ENCODE peak calls at places on chromosomes 11 and 22, in eight cellular contexts. I, M, J, U, T, E, V and B are unnamed samples. For H3K36me3, the result is how much of the 10 kb centered on the place peaks cover.

GRCh38 chr11:1049071-1049405 is 12.5 kb upstream of the MUC6 start:
- DNase-seq in U (peak), M (no peak), I (no peak), E (no peak), J (no peak), T (no peak), V (no peak), B (no peak)

GRCh38 chr11:127844843-127845242 is 742.5 kb downstream of the ETS1 start:
- DNase-seq in J (no peak), V (no peak), E (no peak), I (no peak), M (no peak), U (no peak), T (no peak), B (no peak)

GRCh38 chr11:123217897-123218296 is 22.8 kb upstream of the CLMP start:
- DNase-seq in I (no peak), E (no peak), J (no peak), T (no peak), V (no peak), U (no peak), M (no peak), B (no peak)

GRCh38 chr11:128086794-128087193 is 500.6 kb downstream of the ETS1 start:
- DNase-seq in V (no peak), J (no peak), U (no peak), I (no peak), T (no peak), M (no peak), E (no peak), B (no peak)

GRCh38 chr22:44638966-44639739 is 62.9 kb upstream of the PRR5 start:
- DNase-seq in U (peak), T (peak), E (no peak), V (no peak), M (peak), J (peak), I (no peak), B (no peak)

GRCh38 chr11:133576351-133576750 is 44.0 kb upstream of the OPCML start:
- DNase-seq in T (no peak), M (no peak), U (no peak), V (no peak), J (no peak), I (peak), E (no peak), B (no peak)

GRCh38 chr22:19455585-19456370 is 8.3 kb upstream of the C22orf39 start:
- DNase-seq in U (no peak), V (no peak), M (peak), J (no peak), E (no peak), T (no peak), I (no peak), B (no peak)

GRCh38 chr11:105937738-105938137 is 84.3 kb downstream of the MSANTD4 start:
- DNase-seq in V (no peak), J (no peak), E (no peak), M (peak), T (no peak), I (no peak), U (no peak), B (no peak)

GRCh38 chr11:27468643-27469332 is 3.8 kb downstream of the LGR4 start:
- DNase-seq in T (peak), M (no peak), V (no peak), U (no peak), E (no peak), J (no peak), I (no peak), B (no peak)

GRCh38 chr11:65183201-65183891 is 1.6 kb downstream of the CAPN1 start:
- DNase-seq in I (no peak), T (peak), U (no peak), M (no peak), J (no peak), V (no peak), E (no peak), B (peak)
- TF ChIP-seq POLR2AphosphoS5 in I (no peak), T (peak), U (no peak), M (no peak), J (no peak), V (no peak), E (no peak), B (no peak)

GRCh38 chr22:50244420-50245213 is at the start of gene TUBGCP6:
- DNase-seq in E (peak), T (peak), U (peak), I (peak), M (peak), V (peak), J (peak), B (peak)
- TF ChIP-seq POLR2A in E (peak), T (peak), U (peak), I (peak), M (peak), V (no peak), J (peak), B (peak)

GRCh38 chr11:95827661-95828060 is 37.4 kb downstream of the CEP57 start:
- DNase-seq in M (no peak), J (no peak), V (no peak), U (no peak), I (no peak), E (no peak), T (no peak), B (no peak)
- H3K36me3 ChIP-seq in M (under half), J (half or more), V (under half), U (under half), I (half or more), E (under half), T (under half), B (under half)

GRCh38 chr11:117172678-117173421 is 5.7 kb upstream of the SIDT2 start:
- DNase-seq in T (no peak), J (no peak), I (no peak), E (no peak), U (no peak), V (peak), M (peak), B (no peak)
- TF ChIP-seq POLR2AphosphoS5 in T (no peak), J (peak), I (no peak), E (no peak), U (peak), V (no peak), M (no peak), B (no peak)

DNA sequence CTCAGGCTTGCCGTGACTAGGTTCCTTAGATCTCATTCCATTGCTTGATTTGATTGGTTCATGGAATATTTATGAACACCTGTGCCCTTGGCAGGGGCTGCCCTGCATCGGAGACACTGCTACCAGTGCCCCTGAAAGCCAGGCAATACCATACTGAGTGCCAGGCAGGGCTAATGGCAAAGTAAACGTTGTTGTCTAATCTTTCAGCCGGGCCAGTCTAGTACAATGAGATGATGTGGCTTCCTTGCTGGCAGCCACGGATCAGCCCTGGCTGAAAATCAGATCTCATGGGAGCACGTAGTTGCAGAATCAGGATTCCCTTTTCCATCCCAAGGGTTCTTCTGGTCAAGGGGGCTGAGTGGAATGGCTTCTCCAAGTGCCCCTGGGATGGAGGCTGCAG is 4.9 kb upstream of the PGA3 start:
- DNase-seq in M (no peak), T (no peak), U (no peak), J (no peak), E (no peak), I (no peak), V (peak), B (no peak)
- TF ChIP-seq POLR2A in M (no peak), T (no peak), U (no peak), J (no peak), E (no peak), I (no peak), V (no peak), B (no peak)

GRCh38 chr11:9736365-9736764 is 72.5 kb downstream of the SWAP70 start:
- DNase-seq in M (no peak), E (peak), J (no peak), V (no peak), U (no peak), I (no peak), T (no peak), B (no peak)

GRCh38 chr11:9735919-9736318 is 72.0 kb downstream of the SWAP70 start:
- DNase-seq in E (no peak), U (no peak), V (no peak), J (no peak), I (no peak), T (no peak), M (no peak), B (no peak)

GRCh38 chr11:9732453-9732852 is 68.6 kb downstream of the SWAP70 start:
- DNase-seq in T (no peak), I (no peak), M (no peak), U (no peak), V (no peak), E (no peak), J (no peak), B (no peak)

GRCh38 chr11:9733212-9733611 is 69.3 kb downstream of the SWAP70 start:
- DNase-seq in T (no peak), I (no peak), V (no peak), J (no peak), U (no peak), M (no peak), E (no peak), B (no peak)

DNA sequence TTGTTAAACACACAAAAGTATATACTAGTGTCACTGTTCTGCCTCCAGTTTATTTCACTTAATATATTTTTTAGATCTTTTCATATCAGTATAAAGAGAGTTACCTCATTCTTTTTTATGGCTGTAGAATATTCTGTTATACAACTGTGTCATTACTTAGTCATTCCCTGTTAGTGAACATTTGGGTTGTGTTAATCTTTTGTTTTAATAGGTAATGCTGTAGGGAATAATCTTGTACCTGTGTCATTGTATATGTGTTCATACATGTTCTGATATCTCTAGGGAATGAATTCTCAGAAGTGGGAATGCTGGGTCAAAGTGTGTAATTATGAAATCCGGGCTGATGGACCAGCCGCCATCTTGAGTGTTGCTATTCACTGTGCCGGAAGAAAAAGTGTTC is 71.4 kb downstream of the SWAP70 start:
- DNase-seq in M (no peak), U (no peak), V (no peak), J (no peak), E (no peak), I (no peak), T (no peak), B (no peak)
- H3K36me3 ChIP-seq in M (under half), U (under half), V (under half), J (half or more), E (under half), I (under half), T (under half), B (under half)